ENCODE peak calls at places on chromosomes 4 and X, in four cellular contexts. One of them, this sample, is unnamed.

GRCh38 chrX:16882188-16882587 is 12.0 kb upstream of the RBBP7 start:
- DNase-seq in left lung: no peak
- DNase-seq in foreskin fibroblast: peak
- DNase-seq in lower leg skin: no peak
- DNase-seq in this sample: no peak

GRCh38 chrX:11555759-11556158 is 110.0 kb downstream of the ARHGAP6 start:
- DNase-seq in foreskin fibroblast: peak
- DNase-seq in left lung: no peak
- DNase-seq in lower leg skin: no peak
- DNase-seq in this sample: no peak

GRCh38 chr4:52126946-52127345 is 75.8 kb downstream of the SPATA18 start:
- DNase-seq in lower leg skin: no peak
- DNase-seq in foreskin fibroblast: peak
- DNase-seq in left lung: no peak
- DNase-seq in this sample: no peak

GRCh38 chr4:175109933-175110332 is 191.8 kb downstream of the ADAM29 start:
- DNase-seq in lower leg skin: no peak
- DNase-seq in foreskin fibroblast: no peak
- DNase-seq in left lung: no peak
- DNase-seq in this sample: no peak

GRCh38 chrX:73214366-73215094 is at the start of gene NAP1L2:
- DNase-seq in left lung: no peak
- DNase-seq in foreskin fibroblast: peak
- DNase-seq in lower leg skin: peak
- DNase-seq in this sample: no peak

GRCh38 chr4:55215087-55215486 is 89.7 kb upstream of the KDR start:
- DNase-seq in lower leg skin: no peak
- DNase-seq in left lung: no peak
- DNase-seq in foreskin fibroblast: peak
- DNase-seq in this sample: no peak

GRCh38 chr4:82644731-82645126 is 82.9 kb upstream of the TMEM150C start:
- DNase-seq in lower leg skin: no peak
- DNase-seq in foreskin fibroblast: no peak
- DNase-seq in left lung: no peak
- DNase-seq in this sample: no peak

GRCh38 chrX:71944369-71944768 is 33.7 kb downstream of the NHSL2 start:
- DNase-seq in lower leg skin: no peak
- DNase-seq in left lung: no peak
- DNase-seq in foreskin fibroblast: no peak
- DNase-seq in this sample: no peak

GRCh38 chr4:47530801-47531200 is 45.7 kb downstream of the ATP10D start:
- DNase-seq in lower leg skin: no peak
- DNase-seq in foreskin fibroblast: no peak
- DNase-seq in left lung: no peak
- DNase-seq in this sample: no peak

GRCh38 chr4:4555916-4556315 is 14.1 kb upstream of the STX18 start:
- DNase-seq in left lung: no peak
- DNase-seq in lower leg skin: no peak
- DNase-seq in foreskin fibroblast: peak
- DNase-seq in this sample: no peak

GRCh38 chrX:132710756-132711155 is 221.9 kb upstream of the MBNL3 start:
- DNase-seq in left lung: no peak
- DNase-seq in foreskin fibroblast: no peak
- DNase-seq in lower leg skin: no peak
- DNase-seq in this sample: no peak

GRCh38 chrX:132714913-132715312 is 226.1 kb upstream of the MBNL3 start:
- DNase-seq in left lung: no peak
- DNase-seq in lower leg skin: no peak
- DNase-seq in foreskin fibroblast: no peak
- DNase-seq in this sample: no peak

GRCh38 chrX:132718411-132718810 is 229.6 kb upstream of the MBNL3 start:
- DNase-seq in foreskin fibroblast: no peak
- DNase-seq in left lung: no peak
- DNase-seq in lower leg skin: no peak
- DNase-seq in this sample: no peak

DNA sequence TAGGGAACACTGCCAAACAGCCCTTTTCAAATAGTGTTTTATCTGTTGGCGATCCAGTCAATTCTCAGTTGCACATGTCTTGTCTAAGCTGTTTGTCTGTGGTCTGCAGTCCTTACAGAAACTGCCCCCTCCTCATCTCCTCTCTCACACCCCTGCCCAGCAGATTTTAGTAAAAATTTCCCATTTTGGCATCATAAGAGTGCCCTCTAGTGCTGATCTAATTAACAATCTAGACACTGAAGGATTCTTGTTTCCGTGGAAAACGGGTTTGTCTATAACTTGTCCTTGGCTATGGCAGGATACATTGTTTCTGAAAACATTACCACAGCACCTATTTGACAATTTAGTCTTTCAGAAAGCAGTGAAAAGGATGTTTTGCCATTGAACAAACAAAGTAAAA is 227.2 kb upstream of the MBNL3 start:
- DNase-seq in lower leg skin: no peak
- DNase-seq in left lung: no peak
- DNase-seq in foreskin fibroblast: peak
- DNase-seq in this sample: no peak
- TF ChIP-seq CTCF in lower leg skin: no peak
- TF ChIP-seq CTCF in left lung: no peak
- TF ChIP-seq CTCF in foreskin fibroblast: no peak
- TF ChIP-seq CTCF in this sample: peak

GRCh38 chrX:29617276-29617675 is 598.1 kb upstream of the MAGEB2 start:
- DNase-seq in foreskin fibroblast: peak
- DNase-seq in left lung: no peak
- DNase-seq in lower leg skin: no peak
- DNase-seq in this sample: no peak

GRCh38 chrX:29617725-29618124 is 597.6 kb upstream of the MAGEB2 start:
- DNase-seq in lower leg skin: no peak
- DNase-seq in left lung: no peak
- DNase-seq in foreskin fibroblast: no peak
- DNase-seq in this sample: no peak
- TF ChIP-seq CTCF in lower leg skin: no peak
- TF ChIP-seq CTCF in left lung: no peak
- TF ChIP-seq CTCF in foreskin fibroblast: no peak
- TF ChIP-seq CTCF in this sample: no peak

GRCh38 chrX:55490121-55490520 is 473 bp upstream of the USP51 start:
- DNase-seq in lower leg skin: no peak
- DNase-seq in left lung: no peak
- DNase-seq in foreskin fibroblast: no peak
- DNase-seq in this sample: no peak

GRCh38 chrX:55488559-55489314 is 911 bp downstream of the USP51 start:
- DNase-seq in lower leg skin: peak
- DNase-seq in foreskin fibroblast: peak
- DNase-seq in left lung: peak
- DNase-seq in this sample: peak

GRCh38 chrX:55490974-55491373 is 1.3 kb upstream of the USP51 start:
- DNase-seq in lower leg skin: no peak
- DNase-seq in foreskin fibroblast: no peak
- DNase-seq in left lung: no peak
- DNase-seq in this sample: no peak

GRCh38 chrX:55488268-55488558 is 1.4 kb downstream of the USP51 start:
- DNase-seq in foreskin fibroblast: no peak
- DNase-seq in left lung: no peak
- DNase-seq in lower leg skin: no peak
- DNase-seq in this sample: no peak

DNA sequence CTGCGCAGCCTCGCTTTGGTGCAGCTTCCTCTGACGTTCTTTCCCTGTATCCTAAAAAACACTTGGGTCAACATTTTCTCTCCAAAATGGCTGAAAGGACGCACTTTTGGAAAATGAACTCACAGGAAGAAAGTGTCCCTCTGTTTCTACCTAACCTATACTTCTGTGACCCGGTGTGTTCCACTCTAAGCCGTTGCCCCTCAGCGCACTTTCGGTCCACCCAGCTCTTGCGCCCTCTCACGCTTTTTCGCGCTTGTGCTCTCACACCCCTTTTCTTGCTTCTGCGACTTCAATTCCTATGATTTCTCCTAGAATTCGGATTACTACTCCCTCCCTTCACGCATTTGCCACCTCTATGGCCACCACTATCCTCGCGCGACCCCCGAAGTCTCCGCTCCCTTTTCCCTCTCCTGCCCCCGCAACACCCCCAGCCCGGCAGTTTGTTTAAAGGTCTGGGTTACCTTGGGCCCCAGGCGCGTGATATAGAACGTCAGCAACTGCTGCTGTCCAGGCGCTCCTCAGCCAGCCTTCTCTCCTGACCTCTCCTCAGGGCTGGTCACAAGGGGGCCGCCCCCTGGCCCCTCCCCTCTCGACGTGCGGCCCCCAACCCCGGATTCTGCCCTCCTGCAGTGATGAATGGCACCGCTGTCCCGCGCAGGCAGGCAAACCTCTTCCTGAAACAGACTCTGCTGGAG is at the start of gene USP51:
- DNase-seq in foreskin fibroblast: peak
- DNase-seq in lower leg skin: peak
- DNase-seq in left lung: peak
- DNase-seq in this sample: no peak
- TF ChIP-seq CTCF in foreskin fibroblast: no peak
- TF ChIP-seq CTCF in lower leg skin: no peak
- TF ChIP-seq CTCF in left lung: no peak
- TF ChIP-seq CTCF in this sample: peak

DNA sequence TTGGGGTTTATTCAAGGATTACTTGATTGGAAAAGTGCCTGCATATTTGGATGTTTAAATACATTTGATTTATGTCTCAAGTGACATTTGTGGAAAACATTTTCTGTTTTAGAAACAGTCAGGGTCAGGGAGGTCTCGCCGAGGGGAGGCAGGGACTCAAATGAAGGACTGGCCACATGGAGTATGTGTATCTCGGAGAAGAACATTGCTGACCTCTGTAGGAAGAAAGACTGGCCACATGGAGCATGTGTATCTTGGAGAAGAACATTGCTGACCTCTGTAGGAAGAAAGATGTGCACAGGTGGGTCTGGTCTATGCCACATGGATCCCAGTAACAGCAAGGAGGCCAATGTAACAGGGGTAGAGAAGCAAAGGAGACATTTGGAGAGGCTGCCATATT is 233.6 kb downstream of the TRIML1 start:
- DNase-seq in lower leg skin: no peak
- DNase-seq in foreskin fibroblast: peak
- DNase-seq in left lung: no peak
- DNase-seq in this sample: no peak
- TF ChIP-seq CTCF in lower leg skin: no peak
- TF ChIP-seq CTCF in foreskin fibroblast: no peak
- TF ChIP-seq CTCF in left lung: no peak
- TF ChIP-seq CTCF in this sample: peak

This sample was measured in osteocyte.